ENCODE peak calls at places on chromosomes 2 and 18, in seven cellular contexts. W is lower lobe of right lung, B is IMR-90, N is left lung, F is GM23248, M is Peyer's patch, T is mucosa of descending colon. L is an unnamed sample. For H3K4me1, the result is how much of the 10 kb centered on the place peaks cover.

GRCh38 chr2:152647417-152648010 is 69.7 kb downstream of the PRPF40A start:
- DNase-seq in B (peak), W (peak), T (peak), N (peak), F (peak), M (peak), L (peak)

GRCh38 chr2:43186679-43187374 is 39.6 kb downstream of the ZFP36L2 start:
- DNase-seq in M (peak), W (no peak), N (no peak), T (peak), B (no peak), F (no peak), L (peak)

GRCh38 chr2:190126758-190127157 is 64.2 kb upstream of the MSTN start:
- DNase-seq in W (no peak), M (no peak), T (no peak), N (no peak), B (peak), F (peak), L (no peak)

GRCh38 chr2:200705305-200705985 is 106.3 kb upstream of the BZW1 start:
- DNase-seq in B (peak), N (no peak), F (no peak), W (no peak), T (no peak), M (no peak), L (no peak)

GRCh38 chr18:48172226-48173006 is 236.8 kb downstream of the ZBTB7C start:
- DNase-seq in B (no peak), W (no peak), M (no peak), F (no peak), T (no peak), N (no peak), L (no peak)

GRCh38 chr2:223815884-223816570 is 21.4 kb downstream of the AP1S3 start:
- DNase-seq in F (no peak), T (no peak), B (no peak), M (no peak), N (no peak), W (no peak), L (no peak)

GRCh38 chr2:69582582-69583176 is 60.9 kb downstream of the AAK1 start:
- DNase-seq in B (peak), N (no peak), W (no peak), F (peak), T (no peak), M (no peak), L (no peak)

GRCh38 chr2:241240320-241241004 is 52.0 kb downstream of the ANO7 start:
- DNase-seq in M (no peak), N (no peak), B (no peak), W (no peak), F (no peak), T (no peak), L (no peak)

GRCh38 chr2:201194097-201194496 is 11.2 kb downstream of the CASP10 start:
- DNase-seq in W (no peak), M (no peak), N (no peak), B (no peak), F (no peak), T (no peak), L (no peak)

GRCh38 chr2:72989770-72990556 is 72.6 kb downstream of the EMX1 start:
- DNase-seq in B (peak), W (no peak), T (no peak), M (peak), N (no peak), F (no peak), L (peak)

GRCh38 chr2:25617948-25618646 is 55.3 kb downstream of the DTNB start:
- DNase-seq in F (peak), B (peak), T (no peak), W (no peak), M (no peak), N (no peak), L (no peak)

GRCh38 chr18:25314824-25315223 is 37.1 kb downstream of the ZNF521 start:
- DNase-seq in T (no peak), W (no peak), B (peak), F (no peak), N (no peak), M (no peak), L (no peak)

GRCh38 chr2:64698668-64699444 is 45.1 kb upstream of the SERTAD2 start:
- DNase-seq in M (no peak), B (peak), N (no peak), F (peak), W (no peak), T (no peak), L (no peak)

GRCh38 chr2:147487286-147487979 is 357.4 kb upstream of the ACVR2A start:
- DNase-seq in W (no peak), N (no peak), T (no peak), B (no peak), M (no peak), F (no peak), L (no peak)

GRCh38 chr2:7730990-7731389 is 813.8 kb downstream of the RNF144A start:
- DNase-seq in T (no peak), W (no peak), F (no peak), M (no peak), B (no peak), N (no peak), L (no peak)

GRCh38 chr2:30629866-30630265 is 177.4 kb downstream of the CAPN13 start:
- DNase-seq in N (no peak), W (no peak), T (no peak), B (peak), M (no peak), F (peak), L (no peak)

GRCh38 chr2:127645395-127646291 is at the start of gene GPR17:
- DNase-seq in N (no peak), F (no peak), T (peak), W (peak), M (no peak), B (no peak), L (peak)

GRCh38 chr2:160418398-160418765 is 75.2 kb downstream of the RBMS1 start:
- DNase-seq in N (no peak), B (no peak), M (no peak), W (no peak), T (no peak), F (peak), L (no peak)

GRCh38 chr2:85648619-85649018 is 19.4 kb downstream of the SFTPB start:
- DNase-seq in B (peak), M (no peak), N (no peak), W (no peak), F (peak), T (no peak), L (no peak)

GRCh38 chr2:150482111-150482510 is 5.4 kb downstream of the RND3 start:
- DNase-seq in N (no peak), M (no peak), B (no peak), T (no peak), F (no peak), W (no peak), L (no peak)

GRCh38 chr18:63590368-63590767 is 3.2 kb downstream of the SERPINB13 start:
- DNase-seq in T (no peak), F (peak), N (peak), B (no peak), W (peak), M (no peak), L (no peak)

GRCh38 chr2:10278029-10278762 is 24.5 kb upstream of the HPCAL1 start:
- DNase-seq in T (peak), N (peak), F (peak), M (peak), W (peak), B (peak), L (peak)

GRCh38 chr2:33246432-33246831 is 230.0 kb upstream of the RASGRP3 start:
- DNase-seq in B (no peak), N (no peak), F (no peak), T (no peak), M (no peak), W (no peak), L (no peak)

GRCh38 chr2:30222031-30222430 is 9.3 kb upstream of the LBH start:
- DNase-seq in M (no peak), W (no peak), T (no peak), N (no peak), B (no peak), F (no peak), L (no peak)

GRCh38 chr2:232415736-232416520 is 9.3 kb downstream of the ALPG start:
- DNase-seq in M (no peak), N (no peak), W (peak), T (no peak), F (no peak), B (no peak), L (no peak)

GRCh38 chr18:22191986-22192385 is 22.6 kb downstream of the GATA6 start:
- DNase-seq in B (no peak), T (no peak), N (no peak), M (no peak), W (no peak), F (no peak), L (peak)
- H3K4me1 ChIP-seq in B (under half), T (under half), N (under half), M (half or more), W (half or more), F (under half), L (under half)

GRCh38 chr2:55118643-55119065 is 68.4 kb upstream of the RTN4 start:
- DNase-seq in F (no peak), N (no peak), T (no peak), M (no peak), W (no peak), B (no peak), L (no peak)
- H3K4me1 ChIP-seq in F (under half), N (under half), T (under half), M (under half), W (under half), B (under half), L (under half)

GRCh38 chr18:36338420-36338933 is 41.0 kb downstream of the FHOD3 start:
- DNase-seq in F (no peak), B (no peak), T (no peak), W (no peak), N (no peak), M (no peak), L (peak)
- H3K4me1 ChIP-seq in F (under half), B (under half), T (under half), W (under half), N (under half), M (under half), L (under half)

GRCh38 chr2:109258905-109259540 is 130.0 kb downstream of the SH3RF3 start:
- DNase-seq in B (no peak), N (no peak), M (peak), F (peak), T (no peak), W (no peak), L (no peak)

GRCh38 chr2:109259671-109260070 is 130.7 kb downstream of the SH3RF3 start:
- DNase-seq in N (no peak), T (no peak), W (no peak), B (no peak), F (no peak), M (no peak), L (no peak)

GRCh38 chr2:109260116-109260855 is 131.3 kb downstream of the SH3RF3 start:
- DNase-seq in B (no peak), T (no peak), W (no peak), M (peak), F (no peak), N (no peak), L (no peak)

GRCh38 chr2:109261906-109262631 is 133.1 kb downstream of the SH3RF3 start:
- DNase-seq in W (no peak), B (no peak), M (no peak), N (no peak), F (no peak), T (no peak), L (no peak)

GRCh38 chr2:109260886-109261700 is 132.1 kb downstream of the SH3RF3 start:
- DNase-seq in W (no peak), M (peak), B (peak), N (no peak), T (peak), F (peak), L (no peak)
- H3K4me1 ChIP-seq in W (half or more), M (under half), B (under half), N (under half), T (under half), F (under half), L (under half)

GRCh38 chr18:3330622-3331021 is 68.7 kb downstream of the MYL12B start:
- DNase-seq in B (no peak), W (no peak), N (no peak), F (no peak), M (no peak), T (no peak), L (no peak)
- H3K4me1 ChIP-seq in B (under half), W (under half), N (under half), F (under half), M (under half), T (under half), L (under half)

GRCh38 chr2:66865161-66865560 is 430.2 kb downstream of the MEIS1 start:
- DNase-seq in T (no peak), F (peak), N (no peak), M (no peak), B (peak), W (no peak), L (no peak)

GRCh38 chr2:66866331-66867037 is 431.6 kb downstream of the MEIS1 start:
- DNase-seq in B (no peak), W (no peak), T (no peak), N (no peak), M (no peak), F (no peak), L (no peak)

GRCh38 chr2:66869076-66869475 is 434.2 kb downstream of the MEIS1 start:
- DNase-seq in M (no peak), T (no peak), W (no peak), F (peak), B (peak), N (no peak), L (no peak)

GRCh38 chr2:66862871-66863650 is 428.1 kb downstream of the MEIS1 start:
- DNase-seq in F (peak), W (no peak), B (peak), N (no peak), M (no peak), T (no peak), L (no peak)

GRCh38 chr2:66867038-66867380 is 432.1 kb downstream of the MEIS1 start:
- DNase-seq in M (no peak), B (no peak), N (no peak), F (peak), T (no peak), W (no peak), L (no peak)
- H3K4me1 ChIP-seq in M (under half), B (under half), N (under half), F (half or more), T (under half), W (under half), L (under half)

L was measured in right cardiac atrium.